ENCODE peak calls at places on chromosomes 13 and 19, in ten cellular contexts. T is esophagus squamous epithelium; U is hepatocyte; C is fibroblast of lung; Q is stomach; J is naive thymus-derived CD4-positive, alpha-beta T cell; V is tibial nerve; I is IMR-90; A is transverse colon; W is spleen. K is an unnamed sample.

GRCh38 chr13:47632311-47632710 is 368.8 kb downstream of the SUCLA2 start:
- DNase-seq in T (no peak), U (no peak), C (no peak), Q (no peak), J (no peak), V (no peak), I (no peak), A (no peak), W (no peak), K (no peak)

GRCh38 chr19:19405919-19406877 is 723 bp downstream of the GATAD2A start:
- DNase-seq in T (no peak), U (peak; percentile 75), C (peak; percentile 54), Q (peak; percentile 49), J (peak; percentile 37), V (no peak), I (peak; percentile 60), A (peak; percentile 57), W (peak; percentile 92), K (peak; percentile 59)

GRCh38 chr13:52651880-52652169 is 811 bp upstream of the SUGT1 start:
- DNase-seq in T (no peak), U (no peak), C (no peak), Q (no peak), J (no peak), V (no peak), I (no peak), A (no peak), W (no peak), K (no peak)

GRCh38 chr19:51903192-51903591 is 1.6 kb downstream of the ZNF649 start:
- DNase-seq in T (no peak), U (no peak), C (no peak), Q (no peak), J (no peak), V (no peak), I (no peak), A (no peak), W (no peak), K (no peak)

GRCh38 chr19:41076286-41076685 is 12.0 kb upstream of the CYP2A13 start:
- DNase-seq in T (no peak), U (no peak), C (no peak), Q (no peak), J (no peak), V (no peak), I (no peak), A (no peak), W (no peak), K (no peak)

GRCh38 chr13:93963266-93964131 is 516.0 kb downstream of the DCT start:
- DNase-seq in T (no peak), U (peak; percentile 8), C (peak; percentile 62), Q (no peak), J (no peak), V (no peak), I (peak; percentile 61), A (no peak), W (no peak), K (no peak)

GRCh38 chr13:101202590-101202989 is 213.7 kb downstream of the NALCN start:
- DNase-seq in T (no peak), U (no peak), C (no peak), Q (no peak), J (no peak), V (no peak), I (no peak), A (no peak), W (no peak), K (no peak)

GRCh38 chr19:15614507-15615379 is at the start of gene CYP4F8:
- DNase-seq in T (no peak), U (no peak), C (no peak), Q (no peak), J (no peak), V (no peak), I (no peak), A (no peak), W (no peak), K (no peak)

GRCh38 chr19:21705393-21705792 is 62.0 kb downstream of the ZNF100 start:
- DNase-seq in T (no peak), U (no peak), C (no peak), Q (no peak), J (no peak), V (no peak), I (no peak), A (no peak), W (no peak), K (no peak)

GRCh38 chr13:25018729-25019115 is 77.2 kb upstream of the PABPC3 start:
- DNase-seq in T (no peak), U (no peak), C (no peak), Q (no peak), J (no peak), V (no peak), I (no peak), A (peak; percentile 19), W (no peak), K (no peak)

GRCh38 chr19:13984186-13984585 is 21.9 kb downstream of the RFX1 start:
- DNase-seq in T (no peak), U (no peak), C (no peak), Q (no peak), J (no peak), V (no peak), I (no peak), A (no peak), W (no peak), K (no peak)

GRCh38 chr19:13985771-13986347 is 20.3 kb downstream of the RFX1 start:
- DNase-seq in T (no peak), U (no peak), C (no peak), Q (no peak), J (no peak), V (no peak), I (no peak), A (no peak), W (no peak), K (no peak)

GRCh38 chr19:13986348-13986904 is 19.7 kb downstream of the RFX1 start:
- DNase-seq in T (peak; percentile 76), U (peak; percentile 42), C (no peak), Q (peak; percentile 82), J (peak; percentile 94), V (peak; percentile 74), I (peak; percentile 72), A (peak; percentile 90), W (peak; percentile 99), K (peak; percentile 96)

GRCh38 chr19:13983213-13983889 is 22.8 kb downstream of the RFX1 start:
- DNase-seq in T (no peak), U (no peak), C (no peak), Q (no peak), J (no peak), V (no peak), I (no peak), A (no peak), W (peak; percentile 89), K (no peak)

GRCh38 chr19:13984875-13985741 is 21.0 kb downstream of the RFX1 start:
- DNase-seq in T (no peak), U (no peak), C (no peak), Q (no peak), J (no peak), V (no peak), I (no peak), A (no peak), W (no peak), K (no peak)
- H3K4me1 ChIP-seq in T (peaks cover 18% of the 10 kb centered on the region), U (no peaks in the 10 kb centered on the region), C (peaks cover 7% of the 10 kb centered on the region), Q (peaks cover 16% of the 10 kb centered on the region), J (peaks cover 39% of the 10 kb centered on the region), V (peaks cover 5% of the 10 kb centered on the region), I (peaks cover 10% of the 10 kb centered on the region), A (peaks cover 17% of the 10 kb centered on the region), W (peaks cover 35% of the 10 kb centered on the region), K (peaks cover 5% of the 10 kb centered on the region)

GRCh38 chr19:6648141-6648715 is 21.7 kb downstream of the TNFSF14 start:
- DNase-seq in T (no peak), U (no peak), C (no peak), Q (no peak), J (no peak), V (no peak), I (no peak), A (no peak), W (no peak), K (no peak)

GRCh38 chr19:6649189-6649588 is 20.8 kb downstream of the TNFSF14 start:
- DNase-seq in T (no peak), U (no peak), C (no peak), Q (no peak), J (no peak), V (no peak), I (no peak), A (no peak), W (no peak), K (no peak)

GRCh38 chr19:6654347-6655310 is 15.3 kb downstream of the TNFSF14 start:
- DNase-seq in T (no peak), U (no peak), C (no peak), Q (no peak), J (no peak), V (no peak), I (no peak), A (peak; percentile 42), W (peak; percentile 62), K (no peak)

DNA sequence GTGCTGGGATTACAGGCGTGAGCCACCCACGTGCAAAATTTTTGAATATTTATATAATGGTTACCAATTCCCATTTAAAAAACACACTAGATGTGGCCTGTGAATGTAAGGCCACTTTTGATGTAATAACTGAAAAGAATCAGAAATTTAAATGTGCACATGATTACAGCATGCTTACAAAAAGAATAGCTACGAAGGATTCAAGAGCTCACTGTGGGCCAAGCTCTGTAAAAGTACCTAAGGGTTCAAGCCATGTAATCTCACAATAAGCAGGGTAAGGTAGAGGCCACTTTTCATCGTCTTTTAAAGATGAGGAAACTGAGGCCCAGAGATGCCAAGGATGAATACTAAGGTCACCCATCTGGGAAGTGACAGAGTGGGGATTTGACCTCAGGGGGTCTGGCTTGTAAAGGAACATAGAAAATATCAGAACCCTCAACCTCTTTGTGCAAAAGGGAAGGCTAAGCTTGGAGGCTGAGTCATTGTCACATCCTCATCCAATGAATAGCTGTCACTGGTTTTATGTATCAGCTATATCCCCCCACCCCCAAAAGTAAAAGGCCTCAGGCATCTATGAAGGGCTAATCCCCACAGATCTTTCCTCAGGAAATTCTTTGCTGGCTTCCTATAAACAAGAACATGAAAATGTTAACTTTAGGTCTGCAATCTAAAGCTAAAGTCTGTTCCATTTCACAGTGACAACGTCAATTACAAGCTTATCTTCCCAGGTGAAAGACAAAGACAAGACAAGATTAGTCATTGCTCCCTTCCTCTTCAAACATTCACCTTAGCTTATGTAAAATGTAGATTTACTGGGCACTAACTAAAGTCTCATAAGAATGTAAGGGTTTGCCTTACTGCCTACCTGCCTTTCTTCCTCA is 17.5 kb downstream of the TNFSF14 start:
- DNase-seq in T (no peak), U (no peak), C (no peak), Q (no peak), J (no peak), V (no peak), I (no peak), A (no peak), W (no peak), K (no peak)
- H3K27me3 ChIP-seq in T (no peaks in the 10 kb centered on the region), U (peaks cover 3% of the 10 kb centered on the region), C (no peaks in the 10 kb centered on the region), Q (peaks cover 51% of the 10 kb centered on the region), J (no peaks in the 10 kb centered on the region), V (no peaks in the 10 kb centered on the region), I (no peaks in the 10 kb centered on the region), A (peaks cover 39% of the 10 kb centered on the region), W (peaks cover 32% of the 10 kb centered on the region), K (no peaks in the 10 kb centered on the region)

GRCh38 chr19:1067341-1068103 is 555 bp downstream of the ARHGAP45 start:
- DNase-seq in T (no peak), U (no peak), C (no peak), Q (no peak), J (peak; percentile 66), V (no peak), I (no peak), A (peak; percentile 34), W (peak; percentile 92), K (peak; percentile 12)
- H3K27ac ChIP-seq in T (peak overlapping the region; percentile 85), U (no peak overlapping the region), C (no peak overlapping the region), Q (peak overlapping the region; percentile 37), J (peak overlapping the region; percentile 99), V (peak overlapping the region; percentile 65), I (no peak overlapping the region), A (peak overlapping the region; percentile 79), W (peak overlapping the region; percentile 96), K (no peak overlapping the region)

GRCh38 chr13:30869491-30869890 is 36.6 kb upstream of the MEDAG start:
- DNase-seq in T (no peak), U (no peak), C (peak; percentile 61), Q (no peak), J (no peak), V (no peak), I (peak; percentile 50), A (no peak), W (no peak), K (peak; percentile 85)
- H3K4me1 ChIP-seq in T (peaks cover 27% of the 10 kb centered on the region), U (peaks cover 51% of the 10 kb centered on the region), C (peaks cover 61% of the 10 kb centered on the region), Q (peaks cover 49% of the 10 kb centered on the region), J (no peaks in the 10 kb centered on the region), V (peaks cover 37% of the 10 kb centered on the region), I (peaks cover 56% of the 10 kb centered on the region), A (peaks cover 12% of the 10 kb centered on the region), W (peaks cover 7% of the 10 kb centered on the region), K (no peaks in the 10 kb centered on the region)